ENCODE peak calls at places on chromosomes 12 and 14, in ten cellular contexts. One of them, this sample, is unnamed.

GRCh38 chr14:63421919-63422318 is 103.2 kb upstream of the GPHB5 start:
- DNase-seq in A549: no peak
- DNase-seq in stimulated activated CD4-positive, alpha-beta T cell treated with anti-CD3 and anti-CD28 coated beads, Interleukin-15, amount 100 ng/mL, for 1 hour: no peak
- DNase-seq in Daoy: no peak
- DNase-seq in NCI-H2107: no peak
- DNase-seq in NCI-H82: no peak
- DNase-seq in sigmoid colon: no peak
- DNase-seq in WERI-Rb-1: no peak
- DNase-seq in CD4-positive, CD25-positive, alpha-beta regulatory T cell: no peak
- DNase-seq in activated T-helper 1 cell treated with anti-CD3 and anti-CD28 coated beads, Interleukin-12 subunit alpha, Interleukin-12 subunit beta, Interleukin-2, Interleukin-4 antibody, amounts not matched to agents 30 ng/mL and 10 ng/mL and 1 ng/mL, durations not matched to agents 14 hours and 24 hours and 36 hours: no peak
- DNase-seq in this sample: no peak

GRCh38 chr12:14185441-14186192 is 179.9 kb upstream of the ATF7IP start:
- DNase-seq in A549: peak
- DNase-seq in stimulated activated CD4-positive, alpha-beta T cell treated with anti-CD3 and anti-CD28 coated beads, Interleukin-15, amount 100 ng/mL, for 1 hour: no peak
- DNase-seq in Daoy: peak
- DNase-seq in NCI-H2107: peak
- DNase-seq in NCI-H82: peak
- DNase-seq in sigmoid colon: no peak
- DNase-seq in WERI-Rb-1: peak
- DNase-seq in CD4-positive, CD25-positive, alpha-beta regulatory T cell: no peak
- DNase-seq in activated T-helper 1 cell treated with anti-CD3 and anti-CD28 coated beads, Interleukin-12 subunit alpha, Interleukin-12 subunit beta, Interleukin-2, Interleukin-4 antibody, amounts not matched to agents 30 ng/mL and 10 ng/mL and 1 ng/mL, durations not matched to agents 14 hours and 24 hours and 36 hours: peak
- DNase-seq in this sample: no peak

GRCh38 chr12:104215638-104216297 is at the start of gene TXNRD1:
- DNase-seq in A549: peak
- DNase-seq in stimulated activated CD4-positive, alpha-beta T cell treated with anti-CD3 and anti-CD28 coated beads, Interleukin-15, amount 100 ng/mL, for 1 hour: peak
- DNase-seq in Daoy: peak
- DNase-seq in NCI-H2107: no peak
- DNase-seq in NCI-H82: no peak
- DNase-seq in sigmoid colon: peak
- DNase-seq in WERI-Rb-1: no peak
- DNase-seq in CD4-positive, CD25-positive, alpha-beta regulatory T cell: peak
- DNase-seq in activated T-helper 1 cell treated with anti-CD3 and anti-CD28 coated beads, Interleukin-12 subunit alpha, Interleukin-12 subunit beta, Interleukin-2, Interleukin-4 antibody, amounts not matched to agents 30 ng/mL and 10 ng/mL and 1 ng/mL, durations not matched to agents 14 hours and 24 hours and 36 hours: peak
- DNase-seq in this sample: peak

GRCh38 chr12:1936406-1937320 is 18.2 kb upstream of the CACNA2D4 start:
- DNase-seq in A549: peak
- DNase-seq in stimulated activated CD4-positive, alpha-beta T cell treated with anti-CD3 and anti-CD28 coated beads, Interleukin-15, amount 100 ng/mL, for 1 hour: no peak
- DNase-seq in Daoy: peak
- DNase-seq in NCI-H2107: peak
- DNase-seq in NCI-H82: peak
- DNase-seq in sigmoid colon: peak
- DNase-seq in WERI-Rb-1: no peak
- DNase-seq in CD4-positive, CD25-positive, alpha-beta regulatory T cell: no peak
- DNase-seq in activated T-helper 1 cell treated with anti-CD3 and anti-CD28 coated beads, Interleukin-12 subunit alpha, Interleukin-12 subunit beta, Interleukin-2, Interleukin-4 antibody, amounts not matched to agents 30 ng/mL and 10 ng/mL and 1 ng/mL, durations not matched to agents 14 hours and 24 hours and 36 hours: no peak
- DNase-seq in this sample: no peak

GRCh38 chr12:32917094-32917611 is 20.6 kb upstream of the PKP2 start:
- DNase-seq in A549: no peak
- DNase-seq in stimulated activated CD4-positive, alpha-beta T cell treated with anti-CD3 and anti-CD28 coated beads, Interleukin-15, amount 100 ng/mL, for 1 hour: no peak
- DNase-seq in Daoy: peak
- DNase-seq in NCI-H2107: no peak
- DNase-seq in NCI-H82: no peak
- DNase-seq in sigmoid colon: no peak
- DNase-seq in WERI-Rb-1: no peak
- DNase-seq in CD4-positive, CD25-positive, alpha-beta regulatory T cell: no peak
- DNase-seq in activated T-helper 1 cell treated with anti-CD3 and anti-CD28 coated beads, Interleukin-12 subunit alpha, Interleukin-12 subunit beta, Interleukin-2, Interleukin-4 antibody, amounts not matched to agents 30 ng/mL and 10 ng/mL and 1 ng/mL, durations not matched to agents 14 hours and 24 hours and 36 hours: no peak
- DNase-seq in this sample: no peak

GRCh38 chr14:52711666-52712065 is 4.7 kb downstream of the PSMC6 start:
- DNase-seq in A549: no peak
- DNase-seq in stimulated activated CD4-positive, alpha-beta T cell treated with anti-CD3 and anti-CD28 coated beads, Interleukin-15, amount 100 ng/mL, for 1 hour: no peak
- DNase-seq in Daoy: no peak
- DNase-seq in NCI-H2107: no peak
- DNase-seq in NCI-H82: no peak
- DNase-seq in sigmoid colon: no peak
- DNase-seq in WERI-Rb-1: no peak
- DNase-seq in CD4-positive, CD25-positive, alpha-beta regulatory T cell: no peak
- DNase-seq in activated T-helper 1 cell treated with anti-CD3 and anti-CD28 coated beads, Interleukin-12 subunit alpha, Interleukin-12 subunit beta, Interleukin-2, Interleukin-4 antibody, amounts not matched to agents 30 ng/mL and 10 ng/mL and 1 ng/mL, durations not matched to agents 14 hours and 24 hours and 36 hours: no peak
- DNase-seq in this sample: no peak

GRCh38 chr12:59149995-59150642 is 229.8 kb upstream of the LRIG3 start:
- DNase-seq in A549: peak
- DNase-seq in stimulated activated CD4-positive, alpha-beta T cell treated with anti-CD3 and anti-CD28 coated beads, Interleukin-15, amount 100 ng/mL, for 1 hour: no peak
- DNase-seq in Daoy: peak
- DNase-seq in NCI-H2107: peak
- DNase-seq in NCI-H82: peak
- DNase-seq in sigmoid colon: no peak
- DNase-seq in WERI-Rb-1: peak
- DNase-seq in CD4-positive, CD25-positive, alpha-beta regulatory T cell: no peak
- DNase-seq in activated T-helper 1 cell treated with anti-CD3 and anti-CD28 coated beads, Interleukin-12 subunit alpha, Interleukin-12 subunit beta, Interleukin-2, Interleukin-4 antibody, amounts not matched to agents 30 ng/mL and 10 ng/mL and 1 ng/mL, durations not matched to agents 14 hours and 24 hours and 36 hours: peak
- DNase-seq in this sample: no peak

GRCh38 chr14:105665951-105666277 is 139.5 kb downstream of the TMEM121 start:
- DNase-seq in A549: no peak
- DNase-seq in stimulated activated CD4-positive, alpha-beta T cell treated with anti-CD3 and anti-CD28 coated beads, Interleukin-15, amount 100 ng/mL, for 1 hour: no peak
- DNase-seq in Daoy: no peak
- DNase-seq in NCI-H2107: no peak
- DNase-seq in NCI-H82: no peak
- DNase-seq in sigmoid colon: no peak
- DNase-seq in WERI-Rb-1: no peak
- DNase-seq in CD4-positive, CD25-positive, alpha-beta regulatory T cell: no peak
- DNase-seq in activated T-helper 1 cell treated with anti-CD3 and anti-CD28 coated beads, Interleukin-12 subunit alpha, Interleukin-12 subunit beta, Interleukin-2, Interleukin-4 antibody, amounts not matched to agents 30 ng/mL and 10 ng/mL and 1 ng/mL, durations not matched to agents 14 hours and 24 hours and 36 hours: no peak
- DNase-seq in this sample: no peak

GRCh38 chr14:39492267-39492666 is 60.0 kb upstream of the FBXO33 start:
- DNase-seq in A549: peak
- DNase-seq in stimulated activated CD4-positive, alpha-beta T cell treated with anti-CD3 and anti-CD28 coated beads, Interleukin-15, amount 100 ng/mL, for 1 hour: no peak
- DNase-seq in Daoy: peak
- DNase-seq in NCI-H2107: no peak
- DNase-seq in NCI-H82: no peak
- DNase-seq in sigmoid colon: no peak
- DNase-seq in WERI-Rb-1: no peak
- DNase-seq in CD4-positive, CD25-positive, alpha-beta regulatory T cell: no peak
- DNase-seq in activated T-helper 1 cell treated with anti-CD3 and anti-CD28 coated beads, Interleukin-12 subunit alpha, Interleukin-12 subunit beta, Interleukin-2, Interleukin-4 antibody, amounts not matched to agents 30 ng/mL and 10 ng/mL and 1 ng/mL, durations not matched to agents 14 hours and 24 hours and 36 hours: no peak
- DNase-seq in this sample: no peak

GRCh38 chr12:93857917-93858513 is 180.8 kb downstream of the CRADD start:
- DNase-seq in A549: no peak
- DNase-seq in stimulated activated CD4-positive, alpha-beta T cell treated with anti-CD3 and anti-CD28 coated beads, Interleukin-15, amount 100 ng/mL, for 1 hour: no peak
- DNase-seq in Daoy: no peak
- DNase-seq in NCI-H2107: no peak
- DNase-seq in NCI-H82: no peak
- DNase-seq in sigmoid colon: no peak
- DNase-seq in WERI-Rb-1: no peak
- DNase-seq in CD4-positive, CD25-positive, alpha-beta regulatory T cell: no peak
- DNase-seq in activated T-helper 1 cell treated with anti-CD3 and anti-CD28 coated beads, Interleukin-12 subunit alpha, Interleukin-12 subunit beta, Interleukin-2, Interleukin-4 antibody, amounts not matched to agents 30 ng/mL and 10 ng/mL and 1 ng/mL, durations not matched to agents 14 hours and 24 hours and 36 hours: no peak
- DNase-seq in this sample: no peak

GRCh38 chr14:92254786-92255185 is 68.2 kb upstream of the SLC24A4 start:
- DNase-seq in A549: no peak
- DNase-seq in stimulated activated CD4-positive, alpha-beta T cell treated with anti-CD3 and anti-CD28 coated beads, Interleukin-15, amount 100 ng/mL, for 1 hour: no peak
- DNase-seq in Daoy: no peak
- DNase-seq in NCI-H2107: no peak
- DNase-seq in NCI-H82: peak
- DNase-seq in sigmoid colon: peak
- DNase-seq in WERI-Rb-1: peak
- DNase-seq in CD4-positive, CD25-positive, alpha-beta regulatory T cell: no peak
- DNase-seq in activated T-helper 1 cell treated with anti-CD3 and anti-CD28 coated beads, Interleukin-12 subunit alpha, Interleukin-12 subunit beta, Interleukin-2, Interleukin-4 antibody, amounts not matched to agents 30 ng/mL and 10 ng/mL and 1 ng/mL, durations not matched to agents 14 hours and 24 hours and 36 hours: no peak
- DNase-seq in this sample: no peak

GRCh38 chr12:6278439-6279255 is 31.8 kb upstream of the PLEKHG6 start:
- DNase-seq in A549: peak
- DNase-seq in stimulated activated CD4-positive, alpha-beta T cell treated with anti-CD3 and anti-CD28 coated beads, Interleukin-15, amount 100 ng/mL, for 1 hour: peak
- DNase-seq in Daoy: peak
- DNase-seq in NCI-H2107: peak
- DNase-seq in NCI-H82: peak
- DNase-seq in sigmoid colon: peak
- DNase-seq in WERI-Rb-1: peak
- DNase-seq in CD4-positive, CD25-positive, alpha-beta regulatory T cell: peak
- DNase-seq in activated T-helper 1 cell treated with anti-CD3 and anti-CD28 coated beads, Interleukin-12 subunit alpha, Interleukin-12 subunit beta, Interleukin-2, Interleukin-4 antibody, amounts not matched to agents 30 ng/mL and 10 ng/mL and 1 ng/mL, durations not matched to agents 14 hours and 24 hours and 36 hours: peak
- DNase-seq in this sample: peak

GRCh38 chr14:105026789-105027563 is 6.1 kb upstream of the CDCA4 start:
- DNase-seq in A549: peak
- DNase-seq in stimulated activated CD4-positive, alpha-beta T cell treated with anti-CD3 and anti-CD28 coated beads, Interleukin-15, amount 100 ng/mL, for 1 hour: no peak
- DNase-seq in Daoy: no peak
- DNase-seq in NCI-H2107: no peak
- DNase-seq in NCI-H82: no peak
- DNase-seq in sigmoid colon: no peak
- DNase-seq in WERI-Rb-1: no peak
- DNase-seq in CD4-positive, CD25-positive, alpha-beta regulatory T cell: no peak
- DNase-seq in activated T-helper 1 cell treated with anti-CD3 and anti-CD28 coated beads, Interleukin-12 subunit alpha, Interleukin-12 subunit beta, Interleukin-2, Interleukin-4 antibody, amounts not matched to agents 30 ng/mL and 10 ng/mL and 1 ng/mL, durations not matched to agents 14 hours and 24 hours and 36 hours: no peak
- DNase-seq in this sample: no peak

GRCh38 chr12:123058471-123058870 is 78.0 kb downstream of the ARL6IP4 start:
- DNase-seq in A549: no peak
- DNase-seq in stimulated activated CD4-positive, alpha-beta T cell treated with anti-CD3 and anti-CD28 coated beads, Interleukin-15, amount 100 ng/mL, for 1 hour: no peak
- DNase-seq in Daoy: no peak
- DNase-seq in NCI-H2107: peak
- DNase-seq in NCI-H82: no peak
- DNase-seq in sigmoid colon: no peak
- DNase-seq in WERI-Rb-1: no peak
- DNase-seq in CD4-positive, CD25-positive, alpha-beta regulatory T cell: no peak
- DNase-seq in activated T-helper 1 cell treated with anti-CD3 and anti-CD28 coated beads, Interleukin-12 subunit alpha, Interleukin-12 subunit beta, Interleukin-2, Interleukin-4 antibody, amounts not matched to agents 30 ng/mL and 10 ng/mL and 1 ng/mL, durations not matched to agents 14 hours and 24 hours and 36 hours: no peak
- DNase-seq in this sample: no peak

GRCh38 chr14:20632448-20632830 is 9.1 kb downstream of the OR6S1 start:
- DNase-seq in A549: no peak
- DNase-seq in stimulated activated CD4-positive, alpha-beta T cell treated with anti-CD3 and anti-CD28 coated beads, Interleukin-15, amount 100 ng/mL, for 1 hour: no peak
- DNase-seq in Daoy: no peak
- DNase-seq in NCI-H2107: no peak
- DNase-seq in NCI-H82: peak
- DNase-seq in sigmoid colon: no peak
- DNase-seq in WERI-Rb-1: no peak
- DNase-seq in CD4-positive, CD25-positive, alpha-beta regulatory T cell: no peak
- DNase-seq in activated T-helper 1 cell treated with anti-CD3 and anti-CD28 coated beads, Interleukin-12 subunit alpha, Interleukin-12 subunit beta, Interleukin-2, Interleukin-4 antibody, amounts not matched to agents 30 ng/mL and 10 ng/mL and 1 ng/mL, durations not matched to agents 14 hours and 24 hours and 36 hours: no peak
- DNase-seq in this sample: no peak

GRCh38 chr12:6432991-6433390 is 11.8 kb upstream of the CD27 start:
- DNase-seq in A549: no peak
- DNase-seq in stimulated activated CD4-positive, alpha-beta T cell treated with anti-CD3 and anti-CD28 coated beads, Interleukin-15, amount 100 ng/mL, for 1 hour: no peak
- DNase-seq in Daoy: no peak
- DNase-seq in NCI-H2107: no peak
- DNase-seq in NCI-H82: no peak
- DNase-seq in sigmoid colon: no peak
- DNase-seq in WERI-Rb-1: no peak
- DNase-seq in CD4-positive, CD25-positive, alpha-beta regulatory T cell: no peak
- DNase-seq in activated T-helper 1 cell treated with anti-CD3 and anti-CD28 coated beads, Interleukin-12 subunit alpha, Interleukin-12 subunit beta, Interleukin-2, Interleukin-4 antibody, amounts not matched to agents 30 ng/mL and 10 ng/mL and 1 ng/mL, durations not matched to agents 14 hours and 24 hours and 36 hours: no peak
- DNase-seq in this sample: no peak

GRCh38 chr14:33432407-33433023 is 493.8 kb downstream of the NPAS3 start:
- DNase-seq in A549: peak
- DNase-seq in stimulated activated CD4-positive, alpha-beta T cell treated with anti-CD3 and anti-CD28 coated beads, Interleukin-15, amount 100 ng/mL, for 1 hour: no peak
- DNase-seq in Daoy: peak
- DNase-seq in NCI-H2107: peak
- DNase-seq in NCI-H82: peak
- DNase-seq in sigmoid colon: no peak
- DNase-seq in WERI-Rb-1: peak
- DNase-seq in CD4-positive, CD25-positive, alpha-beta regulatory T cell: no peak
- DNase-seq in activated T-helper 1 cell treated with anti-CD3 and anti-CD28 coated beads, Interleukin-12 subunit alpha, Interleukin-12 subunit beta, Interleukin-2, Interleukin-4 antibody, amounts not matched to agents 30 ng/mL and 10 ng/mL and 1 ng/mL, durations not matched to agents 14 hours and 24 hours and 36 hours: no peak
- DNase-seq in this sample: no peak

GRCh38 chr12:122106891-122107660 is 28.5 kb downstream of the MLXIP start:
- DNase-seq in A549: no peak
- DNase-seq in stimulated activated CD4-positive, alpha-beta T cell treated with anti-CD3 and anti-CD28 coated beads, Interleukin-15, amount 100 ng/mL, for 1 hour: no peak
- DNase-seq in Daoy: peak
- DNase-seq in NCI-H2107: peak
- DNase-seq in NCI-H82: no peak
- DNase-seq in sigmoid colon: peak
- DNase-seq in WERI-Rb-1: no peak
- DNase-seq in CD4-positive, CD25-positive, alpha-beta regulatory T cell: no peak
- DNase-seq in activated T-helper 1 cell treated with anti-CD3 and anti-CD28 coated beads, Interleukin-12 subunit alpha, Interleukin-12 subunit beta, Interleukin-2, Interleukin-4 antibody, amounts not matched to agents 30 ng/mL and 10 ng/mL and 1 ng/mL, durations not matched to agents 14 hours and 24 hours and 36 hours: no peak
- DNase-seq in this sample: no peak

GRCh38 chr14:51304428-51304827 is 64.4 kb downstream of the TMX1 start:
- DNase-seq in A549: peak
- DNase-seq in stimulated activated CD4-positive, alpha-beta T cell treated with anti-CD3 and anti-CD28 coated beads, Interleukin-15, amount 100 ng/mL, for 1 hour: no peak
- DNase-seq in Daoy: peak
- DNase-seq in NCI-H2107: no peak
- DNase-seq in NCI-H82: no peak
- DNase-seq in sigmoid colon: no peak
- DNase-seq in WERI-Rb-1: no peak
- DNase-seq in CD4-positive, CD25-positive, alpha-beta regulatory T cell: no peak
- DNase-seq in activated T-helper 1 cell treated with anti-CD3 and anti-CD28 coated beads, Interleukin-12 subunit alpha, Interleukin-12 subunit beta, Interleukin-2, Interleukin-4 antibody, amounts not matched to agents 30 ng/mL and 10 ng/mL and 1 ng/mL, durations not matched to agents 14 hours and 24 hours and 36 hours: no peak
- DNase-seq in this sample: no peak

GRCh38 chr12:75452675-75453330 is 27.8 kb upstream of the GLIPR1 start:
- DNase-seq in A549: peak
- DNase-seq in stimulated activated CD4-positive, alpha-beta T cell treated with anti-CD3 and anti-CD28 coated beads, Interleukin-15, amount 100 ng/mL, for 1 hour: no peak
- DNase-seq in Daoy: peak
- DNase-seq in NCI-H2107: no peak
- DNase-seq in NCI-H82: no peak
- DNase-seq in sigmoid colon: no peak
- DNase-seq in WERI-Rb-1: no peak
- DNase-seq in CD4-positive, CD25-positive, alpha-beta regulatory T cell: no peak
- DNase-seq in activated T-helper 1 cell treated with anti-CD3 and anti-CD28 coated beads, Interleukin-12 subunit alpha, Interleukin-12 subunit beta, Interleukin-2, Interleukin-4 antibody, amounts not matched to agents 30 ng/mL and 10 ng/mL and 1 ng/mL, durations not matched to agents 14 hours and 24 hours and 36 hours: no peak
- DNase-seq in this sample: no peak

GRCh38 chr12:117472983-117473382 is 111.6 kb upstream of the NOS1 start:
- DNase-seq in A549: peak
- DNase-seq in stimulated activated CD4-positive, alpha-beta T cell treated with anti-CD3 and anti-CD28 coated beads, Interleukin-15, amount 100 ng/mL, for 1 hour: no peak
- DNase-seq in Daoy: peak
- DNase-seq in NCI-H2107: no peak
- DNase-seq in NCI-H82: peak
- DNase-seq in sigmoid colon: no peak
- DNase-seq in WERI-Rb-1: peak
- DNase-seq in CD4-positive, CD25-positive, alpha-beta regulatory T cell: no peak
- DNase-seq in activated T-helper 1 cell treated with anti-CD3 and anti-CD28 coated beads, Interleukin-12 subunit alpha, Interleukin-12 subunit beta, Interleukin-2, Interleukin-4 antibody, amounts not matched to agents 30 ng/mL and 10 ng/mL and 1 ng/mL, durations not matched to agents 14 hours and 24 hours and 36 hours: no peak
- DNase-seq in this sample: no peak

GRCh38 chr12:82963961-82964360 is 277.3 kb downstream of the TMTC2 start:
- DNase-seq in A549: no peak
- DNase-seq in stimulated activated CD4-positive, alpha-beta T cell treated with anti-CD3 and anti-CD28 coated beads, Interleukin-15, amount 100 ng/mL, for 1 hour: no peak
- DNase-seq in Daoy: no peak
- DNase-seq in NCI-H2107: no peak
- DNase-seq in NCI-H82: no peak
- DNase-seq in sigmoid colon: no peak
- DNase-seq in WERI-Rb-1: no peak
- DNase-seq in CD4-positive, CD25-positive, alpha-beta regulatory T cell: no peak
- DNase-seq in activated T-helper 1 cell treated with anti-CD3 and anti-CD28 coated beads, Interleukin-12 subunit alpha, Interleukin-12 subunit beta, Interleukin-2, Interleukin-4 antibody, amounts not matched to agents 30 ng/mL and 10 ng/mL and 1 ng/mL, durations not matched to agents 14 hours and 24 hours and 36 hours: no peak
- DNase-seq in this sample: no peak

GRCh38 chr14:52558688-52559087 is 6.1 kb downstream of the GPR137C start:
- DNase-seq in A549: no peak
- DNase-seq in stimulated activated CD4-positive, alpha-beta T cell treated with anti-CD3 and anti-CD28 coated beads, Interleukin-15, amount 100 ng/mL, for 1 hour: no peak
- DNase-seq in Daoy: no peak
- DNase-seq in NCI-H2107: no peak
- DNase-seq in NCI-H82: no peak
- DNase-seq in sigmoid colon: no peak
- DNase-seq in WERI-Rb-1: no peak
- DNase-seq in CD4-positive, CD25-positive, alpha-beta regulatory T cell: no peak
- DNase-seq in activated T-helper 1 cell treated with anti-CD3 and anti-CD28 coated beads, Interleukin-12 subunit alpha, Interleukin-12 subunit beta, Interleukin-2, Interleukin-4 antibody, amounts not matched to agents 30 ng/mL and 10 ng/mL and 1 ng/mL, durations not matched to agents 14 hours and 24 hours and 36 hours: no peak
- DNase-seq in this sample: no peak

GRCh38 chr12:26896913-26897312 is 40.9 kb downstream of the INTS13 start:
- DNase-seq in A549: no peak
- DNase-seq in stimulated activated CD4-positive, alpha-beta T cell treated with anti-CD3 and anti-CD28 coated beads, Interleukin-15, amount 100 ng/mL, for 1 hour: no peak
- DNase-seq in Daoy: no peak
- DNase-seq in NCI-H2107: no peak
- DNase-seq in NCI-H82: no peak
- DNase-seq in sigmoid colon: no peak
- DNase-seq in WERI-Rb-1: no peak
- DNase-seq in CD4-positive, CD25-positive, alpha-beta regulatory T cell: no peak
- DNase-seq in activated T-helper 1 cell treated with anti-CD3 and anti-CD28 coated beads, Interleukin-12 subunit alpha, Interleukin-12 subunit beta, Interleukin-2, Interleukin-4 antibody, amounts not matched to agents 30 ng/mL and 10 ng/mL and 1 ng/mL, durations not matched to agents 14 hours and 24 hours and 36 hours: no peak
- DNase-seq in this sample: no peak

GRCh38 chr12:27652174-27652763 is 44.0 kb upstream of the REP15 start:
- DNase-seq in A549: peak
- DNase-seq in stimulated activated CD4-positive, alpha-beta T cell treated with anti-CD3 and anti-CD28 coated beads, Interleukin-15, amount 100 ng/mL, for 1 hour: no peak
- DNase-seq in Daoy: peak
- DNase-seq in NCI-H2107: peak
- DNase-seq in NCI-H82: peak
- DNase-seq in sigmoid colon: no peak
- DNase-seq in WERI-Rb-1: peak
- DNase-seq in CD4-positive, CD25-positive, alpha-beta regulatory T cell: peak
- DNase-seq in activated T-helper 1 cell treated with anti-CD3 and anti-CD28 coated beads, Interleukin-12 subunit alpha, Interleukin-12 subunit beta, Interleukin-2, Interleukin-4 antibody, amounts not matched to agents 30 ng/mL and 10 ng/mL and 1 ng/mL, durations not matched to agents 14 hours and 24 hours and 36 hours: peak
- DNase-seq in this sample: no peak

GRCh38 chr14:29197557-29197956 is 431.0 kb downstream of the FOXG1 start:
- DNase-seq in A549: no peak
- DNase-seq in stimulated activated CD4-positive, alpha-beta T cell treated with anti-CD3 and anti-CD28 coated beads, Interleukin-15, amount 100 ng/mL, for 1 hour: no peak
- DNase-seq in Daoy: no peak
- DNase-seq in NCI-H2107: no peak
- DNase-seq in NCI-H82: no peak
- DNase-seq in sigmoid colon: no peak
- DNase-seq in WERI-Rb-1: no peak
- DNase-seq in CD4-positive, CD25-positive, alpha-beta regulatory T cell: no peak
- DNase-seq in activated T-helper 1 cell treated with anti-CD3 and anti-CD28 coated beads, Interleukin-12 subunit alpha, Interleukin-12 subunit beta, Interleukin-2, Interleukin-4 antibody, amounts not matched to agents 30 ng/mL and 10 ng/mL and 1 ng/mL, durations not matched to agents 14 hours and 24 hours and 36 hours: no peak
- DNase-seq in this sample: no peak

GRCh38 chr12:125198647-125199046 is 133.4 kb downstream of the AACS start:
- DNase-seq in A549: no peak
- DNase-seq in stimulated activated CD4-positive, alpha-beta T cell treated with anti-CD3 and anti-CD28 coated beads, Interleukin-15, amount 100 ng/mL, for 1 hour: no peak
- DNase-seq in Daoy: no peak
- DNase-seq in NCI-H2107: no peak
- DNase-seq in NCI-H82: peak
- DNase-seq in sigmoid colon: no peak
- DNase-seq in WERI-Rb-1: no peak
- DNase-seq in CD4-positive, CD25-positive, alpha-beta regulatory T cell: no peak
- DNase-seq in activated T-helper 1 cell treated with anti-CD3 and anti-CD28 coated beads, Interleukin-12 subunit alpha, Interleukin-12 subunit beta, Interleukin-2, Interleukin-4 antibody, amounts not matched to agents 30 ng/mL and 10 ng/mL and 1 ng/mL, durations not matched to agents 14 hours and 24 hours and 36 hours: no peak
- DNase-seq in this sample: no peak

GRCh38 chr12:27822076-27822712 is 42.2 kb upstream of the MANSC4 start:
- DNase-seq in A549: peak
- DNase-seq in stimulated activated CD4-positive, alpha-beta T cell treated with anti-CD3 and anti-CD28 coated beads, Interleukin-15, amount 100 ng/mL, for 1 hour: peak
- DNase-seq in Daoy: peak
- DNase-seq in NCI-H2107: no peak
- DNase-seq in NCI-H82: no peak
- DNase-seq in sigmoid colon: no peak
- DNase-seq in WERI-Rb-1: no peak
- DNase-seq in CD4-positive, CD25-positive, alpha-beta regulatory T cell: peak
- DNase-seq in activated T-helper 1 cell treated with anti-CD3 and anti-CD28 coated beads, Interleukin-12 subunit alpha, Interleukin-12 subunit beta, Interleukin-2, Interleukin-4 antibody, amounts not matched to agents 30 ng/mL and 10 ng/mL and 1 ng/mL, durations not matched to agents 14 hours and 24 hours and 36 hours: peak
- DNase-seq in this sample: peak

This sample was measured in activated T-helper 2 cell treated with anti-CD3 and anti-CD28 coated beads, Interferon-gamma antibody, Interleukin-2, Interleukin-4, amounts not matched to agents 10 μg/mL and 5 μg/mL and 100 μg/mL, durations not matched to agents 14 hours and 24 hours and 36 hours.